ENCODE peak calls at places on chromosome 1, in nine cellular contexts. A is stimulated activated CD8-positive, alpha-beta memory T cell treated with anti-CD3 and anti-CD28 coated beads, Interleukin-4, amount 100 ng/mL, for 1 hour; K is left ventricle myocardium superior; P is foreskin keratinocyte; B is ovary; R is upper lobe of left lung; W is small intestine; T is activated CD4-positive, alpha-beta T cell treated with anti-CD3 and anti-CD28 coated beads, Interleukin-2, amount 10 ng/mL, durations not matched to agents 7 days and 5 days; I is GOT3. H is an unnamed sample.

GRCh38 chr1:119947468-119947867 is 51.2 kb upstream of the ADAM30 start:
- DNase-seq in A (no peak), K (no peak), P (no peak), B (no peak), R (no peak), W (no peak), T (no peak), I (no peak), H (no peak)

GRCh38 chr1:188489336-188490112 is 1660.8 kb downstream of the PLA2G4A start:
- DNase-seq in A (no peak), K (no peak), P (no peak), B (no peak), R (no peak), W (peak; percentile 1), T (no peak), I (no peak), H (no peak)

GRCh38 chr1:43285269-43285986 is at the start of gene C1orf210:
- DNase-seq in A (no peak), K (no peak), P (peak; percentile 50), B (no peak), R (peak; percentile 90), W (peak; percentile 94), T (no peak), I (no peak), H (no peak)

GRCh38 chr1:79355073-79355472 is 348.5 kb upstream of the ADGRL4 start:
- DNase-seq in A (no peak), K (no peak), P (no peak), B (no peak), R (no peak), W (no peak), T (no peak), I (no peak), H (no peak)

GRCh38 chr1:198672124-198672523 is 33.3 kb downstream of the PTPRC start:
- DNase-seq in A (no peak), K (no peak), P (peak; percentile 49), B (no peak), R (no peak), W (no peak), T (no peak), I (no peak), H (no peak)

GRCh38 chr1:241548008-241548407 is 15.8 kb downstream of the KMO start:
- DNase-seq in A (no peak), K (no peak), P (no peak), B (no peak), R (no peak), W (no peak), T (no peak), I (no peak), H (no peak)

GRCh38 chr1:153568367-153569099 is 2.9 kb upstream of the S100A2 start:
- DNase-seq in A (peak; percentile 62), K (peak; percentile 92), P (peak; percentile 91), B (peak; percentile 92), R (peak; percentile 86), W (peak; percentile 90), T (peak; percentile 86), I (peak; percentile 61), H (peak; percentile 78)

GRCh38 chr1:204093756-204094155 is 20.8 kb downstream of the SOX13 start:
- DNase-seq in A (no peak), K (no peak), P (no peak), B (no peak), R (no peak), W (no peak), T (no peak), I (no peak), H (no peak)

GRCh38 chr1:20480261-20481157 is 5.5 kb downstream of the CAMK2N1 start:
- DNase-seq in A (no peak), K (no peak), P (no peak), B (no peak), R (no peak), W (peak; percentile 84), T (no peak), I (no peak), H (no peak)

GRCh38 chr1:37068897-37069296 is 34.6 kb upstream of the GRIK3 start:
- DNase-seq in A (no peak), K (no peak), P (no peak), B (no peak), R (no peak), W (no peak), T (no peak), I (no peak), H (no peak)

GRCh38 chr1:47921935-47922415 is 75.2 kb downstream of the TRABD2B start:
- DNase-seq in A (no peak), K (no peak), P (no peak), B (no peak), R (no peak), W (no peak), T (no peak), I (no peak), H (no peak)

GRCh38 chr1:27538793-27539192 is 48.8 kb upstream of the WASF2 start:
- DNase-seq in A (no peak), K (no peak), P (no peak), B (no peak), R (no peak), W (no peak), T (no peak), I (no peak), H (no peak)

GRCh38 chr1:17093822-17094393 is 25.3 kb downstream of the PADI2 start:
- DNase-seq in A (no peak), K (no peak), P (no peak), B (no peak), R (no peak), W (no peak), T (no peak), I (no peak), H (no peak)

GRCh38 chr1:78664763-78665162 is 15.1 kb downstream of the IFI44 start:
- DNase-seq in A (no peak), K (no peak), P (no peak), B (no peak), R (no peak), W (no peak), T (no peak), I (no peak), H (no peak)

GRCh38 chr1:151970641-151971040 is 23.0 kb downstream of the S100A10 start:
- DNase-seq in A (no peak), K (no peak), P (peak; percentile 51), B (no peak), R (no peak), W (peak; percentile 39), T (no peak), I (no peak), H (no peak)

GRCh38 chr1:109762039-109762585 is 1.6 kb downstream of the EPS8L3 start:
- DNase-seq in A (no peak), K (no peak), P (no peak), B (peak; percentile 12), R (no peak), W (no peak), T (no peak), I (no peak), H (no peak)

GRCh38 chr1:93304716-93305138 is 41.0 kb upstream of the DR1 start:
- DNase-seq in A (no peak), K (no peak), P (no peak), B (peak; percentile 37), R (no peak), W (peak; percentile 70), T (peak; percentile 66), I (no peak), H (peak; percentile 59)